ENCODE peak calls at places on chromosomes 12 and 14, in four cellular contexts. One of them, this sample, is unnamed.

GRCh38 chr12:80412343-80412953 is 31.6 kb upstream of the PTPRQ start:
- DNase-seq in NCI-H1105: peak; percentile 63
- DNase-seq in activated CD4-positive, CD25-positive, alpha-beta regulatory T cell: no peak
- DNase-seq in progenitor cell of endocrine pancreas: no peak
- DNase-seq in this sample: peak; percentile 12

GRCh38 chr12:4723226-4723625 is 3.0 kb downstream of the GALNT8 start:
- DNase-seq in NCI-H1105: no peak
- DNase-seq in activated CD4-positive, CD25-positive, alpha-beta regulatory T cell: no peak
- DNase-seq in progenitor cell of endocrine pancreas: no peak
- DNase-seq in this sample: no peak

GRCh38 chr12:52515927-52516831 is 4.0 kb downstream of the KRT5 start:
- DNase-seq in NCI-H1105: no peak
- DNase-seq in activated CD4-positive, CD25-positive, alpha-beta regulatory T cell: no peak
- DNase-seq in progenitor cell of endocrine pancreas: peak; percentile 2
- DNase-seq in this sample: no peak

GRCh38 chr14:100775351-100775830 is 48.7 kb downstream of the DLK1 start:
- DNase-seq in NCI-H1105: no peak
- DNase-seq in activated CD4-positive, CD25-positive, alpha-beta regulatory T cell: no peak
- DNase-seq in progenitor cell of endocrine pancreas: no peak
- DNase-seq in this sample: no peak

GRCh38 chr12:113103756-113104450 is 31.7 kb downstream of the RASAL1 start:
- DNase-seq in NCI-H1105: no peak
- DNase-seq in activated CD4-positive, CD25-positive, alpha-beta regulatory T cell: peak; percentile 17
- DNase-seq in progenitor cell of endocrine pancreas: peak; percentile 34
- DNase-seq in this sample: peak; percentile 53

GRCh38 chr12:119444462-119445044 is 110.0 kb downstream of the CCDC60 start:
- DNase-seq in NCI-H1105: peak; percentile 46
- DNase-seq in activated CD4-positive, CD25-positive, alpha-beta regulatory T cell: no peak
- DNase-seq in progenitor cell of endocrine pancreas: peak; percentile 12
- DNase-seq in this sample: peak; percentile 57

GRCh38 chr14:94320243-94320642 is 2.9 kb downstream of the SERPINA6 start:
- DNase-seq in NCI-H1105: no peak
- DNase-seq in activated CD4-positive, CD25-positive, alpha-beta regulatory T cell: no peak
- DNase-seq in progenitor cell of endocrine pancreas: no peak
- DNase-seq in this sample: no peak

GRCh38 chr14:50335989-50336391 is 23.9 kb downstream of the DMAC2L start:
- DNase-seq in NCI-H1105: no peak
- DNase-seq in activated CD4-positive, CD25-positive, alpha-beta regulatory T cell: no peak
- DNase-seq in progenitor cell of endocrine pancreas: no peak
- DNase-seq in this sample: peak; percentile 37

GRCh38 chr14:87264386-87264785 is 728.6 kb downstream of the GALC start:
- DNase-seq in NCI-H1105: no peak
- DNase-seq in activated CD4-positive, CD25-positive, alpha-beta regulatory T cell: no peak
- DNase-seq in progenitor cell of endocrine pancreas: no peak
- DNase-seq in this sample: no peak

GRCh38 chr12:94660436-94660835 is 10.1 kb upstream of the TMCC3 start:
- DNase-seq in NCI-H1105: no peak
- DNase-seq in activated CD4-positive, CD25-positive, alpha-beta regulatory T cell: no peak
- DNase-seq in progenitor cell of endocrine pancreas: no peak
- DNase-seq in this sample: no peak

GRCh38 chr14:104975481-104976197 is 2.5 kb downstream of the AHNAK2 start:
- DNase-seq in NCI-H1105: no peak
- DNase-seq in activated CD4-positive, CD25-positive, alpha-beta regulatory T cell: no peak
- DNase-seq in progenitor cell of endocrine pancreas: no peak
- DNase-seq in this sample: peak; percentile 43

GRCh38 chr12:65055874-65056273 is 65.2 kb downstream of the WIF1 start:
- DNase-seq in NCI-H1105: peak; percentile 15
- DNase-seq in activated CD4-positive, CD25-positive, alpha-beta regulatory T cell: no peak
- DNase-seq in progenitor cell of endocrine pancreas: no peak
- DNase-seq in this sample: no peak

GRCh38 chr14:105326891-105327694 is 12.5 kb downstream of the PACS2 start:
- DNase-seq in NCI-H1105: no peak
- DNase-seq in activated CD4-positive, CD25-positive, alpha-beta regulatory T cell: no peak
- DNase-seq in progenitor cell of endocrine pancreas: no peak
- DNase-seq in this sample: peak; percentile 42

GRCh38 chr12:62995097-62995496 is 60.1 kb upstream of the PPM1H start:
- DNase-seq in NCI-H1105: no peak
- DNase-seq in activated CD4-positive, CD25-positive, alpha-beta regulatory T cell: no peak
- DNase-seq in progenitor cell of endocrine pancreas: no peak
- DNase-seq in this sample: no peak

GRCh38 chr12:2051700-2052625 is 824 bp upstream of the CACNA1C start:
- DNase-seq in NCI-H1105: no peak
- DNase-seq in activated CD4-positive, CD25-positive, alpha-beta regulatory T cell: no peak
- DNase-seq in progenitor cell of endocrine pancreas: no peak
- DNase-seq in this sample: peak; percentile 59

GRCh38 chr14:75457024-75457390 is 29.2 kb downstream of the JDP2 start:
- DNase-seq in NCI-H1105: no peak
- DNase-seq in activated CD4-positive, CD25-positive, alpha-beta regulatory T cell: no peak
- DNase-seq in progenitor cell of endocrine pancreas: no peak
- DNase-seq in this sample: no peak

GRCh38 chr14:91517013-91517412 is 6.9 kb upstream of the PPP4R3A start:
- DNase-seq in NCI-H1105: no peak
- DNase-seq in activated CD4-positive, CD25-positive, alpha-beta regulatory T cell: no peak
- DNase-seq in progenitor cell of endocrine pancreas: no peak
- DNase-seq in this sample: no peak

GRCh38 chr12:108338915-108339657 is at the start of gene CMKLR1:
- DNase-seq in NCI-H1105: no peak
- DNase-seq in activated CD4-positive, CD25-positive, alpha-beta regulatory T cell: no peak
- DNase-seq in progenitor cell of endocrine pancreas: no peak
- DNase-seq in this sample: peak; percentile 49

GRCh38 chr12:31041033-31041564 is 32.6 kb upstream of the DDX11 start:
- DNase-seq in NCI-H1105: no peak
- DNase-seq in activated CD4-positive, CD25-positive, alpha-beta regulatory T cell: no peak
- DNase-seq in progenitor cell of endocrine pancreas: no peak
- DNase-seq in this sample: no peak

GRCh38 chr12:24918596-24918995 is 30.3 kb downstream of the BCAT1 start:
- DNase-seq in NCI-H1105: no peak
- DNase-seq in activated CD4-positive, CD25-positive, alpha-beta regulatory T cell: no peak
- DNase-seq in progenitor cell of endocrine pancreas: no peak
- DNase-seq in this sample: no peak

GRCh38 chr14:90276627-90277367 is 20.4 kb downstream of the PSMC1 start:
- DNase-seq in NCI-H1105: no peak
- DNase-seq in activated CD4-positive, CD25-positive, alpha-beta regulatory T cell: no peak
- DNase-seq in progenitor cell of endocrine pancreas: no peak
- DNase-seq in this sample: no peak

GRCh38 chr12:29043069-29043468 is 106.0 kb upstream of the FAR2 start:
- DNase-seq in NCI-H1105: no peak
- DNase-seq in activated CD4-positive, CD25-positive, alpha-beta regulatory T cell: no peak
- DNase-seq in progenitor cell of endocrine pancreas: no peak
- DNase-seq in this sample: no peak

GRCh38 chr12:56591961-56592360 is 38.2 kb downstream of the BAZ2A start:
- DNase-seq in NCI-H1105: no peak
- DNase-seq in activated CD4-positive, CD25-positive, alpha-beta regulatory T cell: no peak
- DNase-seq in progenitor cell of endocrine pancreas: no peak
- DNase-seq in this sample: no peak

GRCh38 chr14:94373708-94374107 is 14.7 kb downstream of the SERPINA1 start:
- DNase-seq in NCI-H1105: no peak
- DNase-seq in activated CD4-positive, CD25-positive, alpha-beta regulatory T cell: no peak
- DNase-seq in progenitor cell of endocrine pancreas: no peak
- DNase-seq in this sample: no peak

GRCh38 chr12:2640709-2641108 is 154.1 kb upstream of the FKBP4 start:
- DNase-seq in NCI-H1105: no peak
- DNase-seq in activated CD4-positive, CD25-positive, alpha-beta regulatory T cell: no peak
- DNase-seq in progenitor cell of endocrine pancreas: no peak
- DNase-seq in this sample: no peak

GRCh38 chr14:94653321-94653720 is 41.1 kb downstream of the SERPINA3 start:
- DNase-seq in NCI-H1105: no peak
- DNase-seq in activated CD4-positive, CD25-positive, alpha-beta regulatory T cell: no peak
- DNase-seq in progenitor cell of endocrine pancreas: no peak
- DNase-seq in this sample: no peak

GRCh38 chr14:68958553-68958952 is 20.5 kb downstream of the ACTN1 start:
- DNase-seq in NCI-H1105: no peak
- DNase-seq in activated CD4-positive, CD25-positive, alpha-beta regulatory T cell: no peak
- DNase-seq in progenitor cell of endocrine pancreas: no peak
- DNase-seq in this sample: no peak

GRCh38 chr12:119153477-119154434 is 25.0 kb upstream of the HSPB8 start:
- DNase-seq in NCI-H1105: no peak
- DNase-seq in activated CD4-positive, CD25-positive, alpha-beta regulatory T cell: no peak
- DNase-seq in progenitor cell of endocrine pancreas: peak; percentile 88
- DNase-seq in this sample: peak; percentile 95

GRCh38 chr12:92439397-92439779 is 263.4 kb upstream of the PLEKHG7 start:
- DNase-seq in NCI-H1105: no peak
- DNase-seq in activated CD4-positive, CD25-positive, alpha-beta regulatory T cell: no peak
- DNase-seq in progenitor cell of endocrine pancreas: no peak
- DNase-seq in this sample: no peak

This sample was measured in nephron progenitor cell.